ENCODE peak calls at places on chromosomes 11 and 22, in nine cellular contexts. One of them, this sample, is unnamed.

GRCh38 chr11:17528181-17528691 is 16.0 kb downstream of the USH1C start:
- DNase-seq in MM.1S: peak; percentile 57
- DNase-seq in cardiac muscle cell: peak; percentile 77
- DNase-seq in astrocyte of the cerebellum: no peak
- DNase-seq in AG10803: peak; percentile 26
- DNase-seq in fibroblast of pulmonary artery: peak; percentile 41
- DNase-seq in GM12865: peak; percentile 40
- DNase-seq in colonic mucosa: peak; percentile 48
- DNase-seq in tibial nerve: peak; percentile 26
- DNase-seq in this sample: peak; percentile 22

GRCh38 chr11:116066777-116067176 is 562.6 kb upstream of the CADM1 start:
- DNase-seq in MM.1S: no peak
- DNase-seq in cardiac muscle cell: no peak
- DNase-seq in astrocyte of the cerebellum: no peak
- DNase-seq in AG10803: no peak
- DNase-seq in fibroblast of pulmonary artery: no peak
- DNase-seq in GM12865: no peak
- DNase-seq in colonic mucosa: no peak
- DNase-seq in tibial nerve: no peak
- DNase-seq in this sample: no peak

GRCh38 chr22:35023692-35024363 is 42.1 kb upstream of the ISX start:
- DNase-seq in MM.1S: peak; percentile 65
- DNase-seq in cardiac muscle cell: peak; percentile 82
- DNase-seq in astrocyte of the cerebellum: no peak
- DNase-seq in AG10803: peak; percentile 37
- DNase-seq in fibroblast of pulmonary artery: peak; percentile 48
- DNase-seq in GM12865: peak; percentile 87
- DNase-seq in colonic mucosa: peak; percentile 87
- DNase-seq in tibial nerve: peak; percentile 46
- DNase-seq in this sample: peak; percentile 38

GRCh38 chr22:17387356-17387755 is 18.1 kb downstream of the CECR2 start:
- DNase-seq in MM.1S: no peak
- DNase-seq in cardiac muscle cell: no peak
- DNase-seq in astrocyte of the cerebellum: no peak
- DNase-seq in AG10803: no peak
- DNase-seq in fibroblast of pulmonary artery: no peak
- DNase-seq in GM12865: no peak
- DNase-seq in colonic mucosa: no peak
- DNase-seq in tibial nerve: no peak
- DNase-seq in this sample: no peak

GRCh38 chr11:95794086-95794485 is 3.8 kb downstream of the CEP57 start:
- DNase-seq in MM.1S: no peak
- DNase-seq in cardiac muscle cell: no peak
- DNase-seq in astrocyte of the cerebellum: no peak
- DNase-seq in AG10803: no peak
- DNase-seq in fibroblast of pulmonary artery: no peak
- DNase-seq in GM12865: no peak
- DNase-seq in colonic mucosa: no peak
- DNase-seq in tibial nerve: no peak
- DNase-seq in this sample: no peak

GRCh38 chr11:126754850-126755426 is 245.6 kb downstream of the KIRREL3 start:
- DNase-seq in MM.1S: no peak
- DNase-seq in cardiac muscle cell: no peak
- DNase-seq in astrocyte of the cerebellum: no peak
- DNase-seq in AG10803: no peak
- DNase-seq in fibroblast of pulmonary artery: no peak
- DNase-seq in GM12865: no peak
- DNase-seq in colonic mucosa: no peak
- DNase-seq in tibial nerve: no peak
- DNase-seq in this sample: no peak

GRCh38 chr11:69086741-69087524 is 38.2 kb downstream of the TPCN2 start:
- DNase-seq in MM.1S: no peak
- DNase-seq in cardiac muscle cell: no peak
- DNase-seq in astrocyte of the cerebellum: no peak
- DNase-seq in AG10803: no peak
- DNase-seq in fibroblast of pulmonary artery: no peak
- DNase-seq in GM12865: no peak
- DNase-seq in colonic mucosa: no peak
- DNase-seq in tibial nerve: no peak
- DNase-seq in this sample: no peak

GRCh38 chr11:22508691-22509090 is 116.9 kb downstream of the FANCF start:
- DNase-seq in MM.1S: no peak
- DNase-seq in cardiac muscle cell: no peak
- DNase-seq in astrocyte of the cerebellum: no peak
- DNase-seq in AG10803: no peak
- DNase-seq in fibroblast of pulmonary artery: no peak
- DNase-seq in GM12865: no peak
- DNase-seq in colonic mucosa: no peak
- DNase-seq in tibial nerve: no peak
- DNase-seq in this sample: no peak

GRCh38 chr11:108713076-108713790 is 48.4 kb downstream of the DDX10 start:
- DNase-seq in MM.1S: no peak
- DNase-seq in cardiac muscle cell: no peak
- DNase-seq in astrocyte of the cerebellum: no peak
- DNase-seq in AG10803: no peak
- DNase-seq in fibroblast of pulmonary artery: peak; percentile 61
- DNase-seq in GM12865: peak; percentile 41
- DNase-seq in colonic mucosa: no peak
- DNase-seq in tibial nerve: no peak
- DNase-seq in this sample: no peak

GRCh38 chr11:44256673-44257291 is 53.2 kb downstream of the ALX4 start:
- DNase-seq in MM.1S: peak; percentile 70
- DNase-seq in cardiac muscle cell: no peak
- DNase-seq in astrocyte of the cerebellum: no peak
- DNase-seq in AG10803: no peak
- DNase-seq in fibroblast of pulmonary artery: peak; percentile 36
- DNase-seq in GM12865: peak; percentile 19
- DNase-seq in colonic mucosa: no peak
- DNase-seq in tibial nerve: no peak
- DNase-seq in this sample: no peak

GRCh38 chr22:22573047-22573889 is 14.2 kb upstream of the PRAME start:
- DNase-seq in MM.1S: no peak
- DNase-seq in cardiac muscle cell: no peak
- DNase-seq in astrocyte of the cerebellum: no peak
- DNase-seq in AG10803: no peak
- DNase-seq in fibroblast of pulmonary artery: no peak
- DNase-seq in GM12865: no peak
- DNase-seq in colonic mucosa: no peak
- DNase-seq in tibial nerve: no peak
- DNase-seq in this sample: no peak

GRCh38 chr22:22574361-22574760 is 15.3 kb upstream of the PRAME start:
- DNase-seq in MM.1S: no peak
- DNase-seq in cardiac muscle cell: no peak
- DNase-seq in astrocyte of the cerebellum: no peak
- DNase-seq in AG10803: no peak
- DNase-seq in fibroblast of pulmonary artery: no peak
- DNase-seq in GM12865: no peak
- DNase-seq in colonic mucosa: no peak
- DNase-seq in tibial nerve: no peak
- DNase-seq in this sample: no peak

GRCh38 chr22:22576989-22577427 is 17.9 kb upstream of the PRAME start:
- DNase-seq in MM.1S: no peak
- DNase-seq in cardiac muscle cell: no peak
- DNase-seq in astrocyte of the cerebellum: no peak
- DNase-seq in AG10803: no peak
- DNase-seq in fibroblast of pulmonary artery: no peak
- DNase-seq in GM12865: no peak
- DNase-seq in colonic mucosa: no peak
- DNase-seq in tibial nerve: no peak
- DNase-seq in this sample: no peak

GRCh38 chr22:22578702-22579424 is 19.8 kb upstream of the PRAME start:
- DNase-seq in MM.1S: no peak
- DNase-seq in cardiac muscle cell: no peak
- DNase-seq in astrocyte of the cerebellum: no peak
- DNase-seq in AG10803: peak; percentile 41
- DNase-seq in fibroblast of pulmonary artery: peak; percentile 54
- DNase-seq in GM12865: no peak
- DNase-seq in colonic mucosa: no peak
- DNase-seq in tibial nerve: peak; percentile 52
- DNase-seq in this sample: no peak

DNA sequence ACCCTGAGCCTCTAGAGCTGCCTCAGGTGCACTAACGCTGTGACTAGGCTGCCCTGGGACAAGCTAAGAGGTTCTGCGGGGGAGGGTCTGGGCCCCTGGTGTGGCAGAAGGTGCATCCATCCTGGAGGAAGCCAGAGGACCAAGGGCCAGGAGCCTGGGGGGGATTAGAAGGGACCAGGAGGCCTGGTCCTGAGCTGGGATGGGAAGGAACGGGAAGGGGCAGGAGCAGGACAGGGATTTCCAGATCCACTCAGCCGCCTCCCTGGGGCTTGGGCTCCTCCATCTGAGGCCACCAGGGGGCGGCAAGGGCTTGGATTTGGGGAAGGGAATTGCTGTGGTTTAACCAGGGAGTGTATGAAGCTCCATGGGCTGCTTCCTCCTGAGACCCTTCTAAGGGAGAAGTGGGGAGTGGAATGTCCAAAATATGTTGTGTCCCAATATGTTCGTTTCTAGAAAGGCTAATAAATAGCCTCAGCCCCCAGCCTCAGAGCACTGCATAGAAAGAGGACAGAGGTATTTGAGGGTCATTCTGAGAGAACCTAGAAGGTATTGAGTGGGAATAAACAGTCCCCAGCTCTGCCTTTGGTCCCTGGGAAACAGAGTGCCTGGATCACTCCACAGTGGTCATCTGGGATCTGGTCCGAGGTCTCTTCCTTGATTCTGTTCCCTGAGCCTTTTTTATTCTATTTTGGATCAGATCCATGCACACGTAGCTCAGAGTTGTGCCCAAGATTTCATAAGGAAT is 17.4 kb upstream of the PRAME start:
- DNase-seq in MM.1S: peak; percentile 48
- DNase-seq in cardiac muscle cell: no peak
- DNase-seq in astrocyte of the cerebellum: peak; percentile 3
- DNase-seq in AG10803: peak; percentile 29
- DNase-seq in fibroblast of pulmonary artery: peak; percentile 52
- DNase-seq in GM12865: peak; percentile 18
- DNase-seq in colonic mucosa: peak; percentile 39
- DNase-seq in tibial nerve: no peak
- DNase-seq in this sample: no peak
- TF ChIP-seq CTCF in MM.1S: peak; percentile 88
- TF ChIP-seq CTCF in cardiac muscle cell: peak; percentile 92
- TF ChIP-seq CTCF in astrocyte of the cerebellum: peak; percentile 84
- TF ChIP-seq CTCF in AG10803: peak; percentile 70
- TF ChIP-seq CTCF in fibroblast of pulmonary artery: peak; percentile 91
- TF ChIP-seq CTCF in GM12865: peak; percentile 65
- TF ChIP-seq CTCF in colonic mucosa: peak; percentile 63
- TF ChIP-seq CTCF in tibial nerve: peak; percentile 30
- TF ChIP-seq CTCF in this sample: peak; percentile 55

DNA sequence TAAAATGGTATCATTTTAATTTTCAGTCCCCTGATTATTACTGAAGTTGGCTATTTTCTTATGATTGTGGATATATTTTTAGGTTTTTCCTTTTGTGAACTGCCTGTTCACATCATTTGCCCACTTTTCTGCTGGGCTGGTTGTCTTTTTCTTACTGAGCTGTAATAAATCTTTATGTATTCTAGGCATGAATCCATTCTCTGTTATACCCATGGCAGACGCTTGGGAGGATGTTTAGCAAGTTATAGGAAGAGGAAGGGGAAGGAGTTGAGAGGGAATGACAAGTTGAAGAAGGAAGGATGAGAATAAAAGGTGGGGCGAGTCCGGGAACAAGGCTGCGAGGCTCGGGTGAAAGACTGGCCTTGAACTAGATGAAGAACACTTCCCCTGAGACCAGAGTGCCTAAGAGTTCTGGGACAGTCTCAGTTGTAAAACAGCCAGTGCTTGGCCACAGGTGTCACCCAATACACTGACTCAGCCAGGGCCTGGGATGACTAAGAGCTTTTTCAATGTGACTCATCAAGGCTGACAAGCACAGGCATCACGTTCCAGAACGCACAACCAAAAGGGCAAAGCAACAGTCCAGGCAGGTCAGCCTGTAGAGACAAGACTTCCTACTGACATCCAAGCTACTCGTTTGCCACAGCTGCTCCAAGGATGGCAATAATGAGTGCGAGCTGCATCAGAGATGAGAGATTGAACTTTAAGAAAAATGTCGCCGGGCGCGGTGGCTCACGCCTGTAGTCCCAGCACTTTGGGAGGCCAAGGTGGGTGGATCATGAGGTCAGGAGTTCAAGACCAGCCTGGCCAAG is 35.2 kb downstream of the LRFN4 start:
- DNase-seq in MM.1S: peak; percentile 47
- DNase-seq in cardiac muscle cell: no peak
- DNase-seq in astrocyte of the cerebellum: peak; percentile 62
- DNase-seq in AG10803: peak; percentile 88
- DNase-seq in fibroblast of pulmonary artery: peak; percentile 90
- DNase-seq in GM12865: peak; percentile 95
- DNase-seq in colonic mucosa: peak; percentile 49
- DNase-seq in tibial nerve: no peak
- DNase-seq in this sample: no peak
- TF ChIP-seq CTCF in MM.1S: no peak
- TF ChIP-seq CTCF in cardiac muscle cell: no peak
- TF ChIP-seq CTCF in astrocyte of the cerebellum: no peak
- TF ChIP-seq CTCF in AG10803: peak; percentile 4
- TF ChIP-seq CTCF in fibroblast of pulmonary artery: no peak
- TF ChIP-seq CTCF in GM12865: no peak
- TF ChIP-seq CTCF in colonic mucosa: no peak
- TF ChIP-seq CTCF in tibial nerve: no peak
- TF ChIP-seq CTCF in this sample: no peak

GRCh38 chr11:75582935-75583709 is 21.1 kb downstream of the SERPINH1 start:
- DNase-seq in MM.1S: peak; percentile 38
- DNase-seq in cardiac muscle cell: peak; percentile 86
- DNase-seq in astrocyte of the cerebellum: peak; percentile 32
- DNase-seq in AG10803: peak; percentile 67
- DNase-seq in fibroblast of pulmonary artery: peak; percentile 61
- DNase-seq in GM12865: peak; percentile 54
- DNase-seq in colonic mucosa: peak; percentile 44
- DNase-seq in tibial nerve: peak; percentile 51
- DNase-seq in this sample: peak; percentile 42
- TF ChIP-seq CTCF in MM.1S: peak; percentile 39
- TF ChIP-seq CTCF in cardiac muscle cell: peak; percentile 35
- TF ChIP-seq CTCF in astrocyte of the cerebellum: peak; percentile 51
- TF ChIP-seq CTCF in AG10803: peak; percentile 58
- TF ChIP-seq CTCF in fibroblast of pulmonary artery: peak; percentile 29
- TF ChIP-seq CTCF in GM12865: peak; percentile 14
- TF ChIP-seq CTCF in colonic mucosa: no peak
- TF ChIP-seq CTCF in tibial nerve: peak; percentile 73
- TF ChIP-seq CTCF in this sample: no peak

DNA sequence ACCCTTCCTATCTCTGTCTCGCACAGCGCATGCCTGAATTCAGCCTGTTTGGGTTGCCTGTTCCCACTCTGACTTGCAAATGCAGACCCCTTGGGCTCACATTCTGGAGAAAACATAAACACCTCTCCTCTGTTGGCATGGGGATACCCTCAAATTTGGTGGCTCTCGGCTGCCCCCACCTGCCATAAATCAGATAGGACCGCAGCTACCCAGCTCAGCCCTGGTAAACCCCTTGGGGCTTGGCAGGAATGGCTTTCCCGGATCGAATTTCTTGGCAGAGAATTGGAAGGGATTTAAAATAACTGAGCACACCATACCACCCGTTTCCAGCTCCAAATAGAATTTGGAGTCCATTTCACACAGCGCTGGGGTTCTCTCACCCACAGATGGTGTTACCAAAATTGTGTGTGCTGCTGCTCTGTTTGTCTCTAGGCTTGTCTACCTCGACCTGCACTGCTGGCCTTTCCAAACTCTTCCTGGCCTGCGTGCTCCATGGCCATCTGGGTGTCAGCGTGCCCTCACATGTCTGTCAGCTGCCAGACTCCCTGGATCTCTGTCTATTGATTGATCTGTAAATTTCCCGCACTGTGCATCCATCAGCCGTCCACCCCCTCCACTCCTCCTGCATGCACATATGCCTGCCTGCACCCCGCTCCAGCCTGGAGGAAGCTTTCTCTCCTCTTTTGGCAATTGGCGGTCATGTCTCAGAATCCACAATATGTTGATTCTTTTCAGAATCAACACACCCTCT is 134.0 kb downstream of the NTM start:
- DNase-seq in MM.1S: no peak
- DNase-seq in cardiac muscle cell: peak; percentile 53
- DNase-seq in astrocyte of the cerebellum: peak; percentile 12
- DNase-seq in AG10803: peak; percentile 4
- DNase-seq in fibroblast of pulmonary artery: no peak
- DNase-seq in GM12865: no peak
- DNase-seq in colonic mucosa: no peak
- DNase-seq in tibial nerve: no peak
- DNase-seq in this sample: no peak
- TF ChIP-seq CTCF in MM.1S: peak; percentile 23
- TF ChIP-seq CTCF in cardiac muscle cell: peak; percentile 22
- TF ChIP-seq CTCF in astrocyte of the cerebellum: peak; percentile 40
- TF ChIP-seq CTCF in AG10803: no peak
- TF ChIP-seq CTCF in fibroblast of pulmonary artery: no peak
- TF ChIP-seq CTCF in GM12865: no peak
- TF ChIP-seq CTCF in colonic mucosa: no peak
- TF ChIP-seq CTCF in tibial nerve: no peak
- TF ChIP-seq CTCF in this sample: no peak

This sample was measured in natural killer cell.